ENCODE peak calls at places on chromosomes 2 and 18, in four cellular contexts. B is mesendoderm, Q is IMR-90, S is H9. J is an unnamed sample.

GRCh38 chr18:55841314-55841713 is 253.3 kb upstream of the TCF4 start:
- DNase-seq in S (no peak), Q (no peak), B (no peak), J (no peak)

GRCh38 chr2:240647503-240648154 is 22.3 kb downstream of the GPR35 start:
- DNase-seq in S (peak; percentile 9), Q (no peak), B (no peak), J (no peak)

GRCh38 chr2:142165790-142166189 is 35.0 kb upstream of the LRP1B start:
- DNase-seq in B (peak; percentile 87), Q (peak; percentile 65), S (peak; percentile 39), J (no peak)

GRCh38 chr2:214069254-214069653 is 341.6 kb upstream of the VWC2L start:
- DNase-seq in S (no peak), Q (peak; percentile 93), B (peak; percentile 88), J (no peak)

GRCh38 chr2:233146194-233146593 is 86.1 kb downstream of the INPP5D start:
- DNase-seq in Q (no peak), S (no peak), B (no peak), J (no peak)

GRCh38 chr2:219205165-219205538 is 1.4 kb upstream of the ZFAND2B start:
- DNase-seq in S (no peak), Q (no peak), B (no peak), J (no peak)

GRCh38 chr2:47501374-47502200 is 98.6 kb downstream of the MSH2 start:
- DNase-seq in B (peak; percentile 82), S (no peak), Q (peak; percentile 37), J (no peak)

GRCh38 chr2:240925576-240926515 is 19.7 kb downstream of the CROCC2 start:
- DNase-seq in S (peak; percentile 35), Q (no peak), B (no peak), J (peak; percentile 59)

GRCh38 chr18:22267697-22268096 is 98.3 kb downstream of the GATA6 start:
- DNase-seq in B (no peak), Q (no peak), S (no peak), J (no peak)

GRCh38 chr2:88880441-88880953 is 189.0 kb downstream of the RPIA start:
- DNase-seq in S (no peak), Q (peak; percentile 39), B (peak; percentile 63), J (no peak)

GRCh38 chr18:44602380-44602779 is 78.3 kb upstream of the SETBP1 start:
- DNase-seq in B (no peak), Q (no peak), S (no peak), J (no peak)

GRCh38 chr18:52319423-52319822 is 20.6 kb upstream of the DCC start:
- DNase-seq in B (peak; percentile 66), S (no peak), Q (no peak), J (no peak)

GRCh38 chr2:164675027-164675426 is 53.7 kb upstream of the GRB14 start:
- DNase-seq in S (no peak), B (no peak), Q (no peak), J (no peak)

GRCh38 chr2:1041012-1041805 is 90.6 kb downstream of the SNTG2 start:
- DNase-seq in S (no peak), Q (no peak), B (no peak), J (no peak)

GRCh38 chr2:220502539-220502938 is 875.1 kb downstream of the SLC4A3 start:
- DNase-seq in Q (no peak), S (no peak), B (no peak), J (no peak)

GRCh38 chr2:49271060-49271665 is 116.8 kb upstream of the FSHR start:
- DNase-seq in S (no peak), Q (no peak), B (no peak), J (no peak)

GRCh38 chr2:37526323-37526722 is 145.1 kb downstream of the CDC42EP3 start:
- DNase-seq in S (no peak), B (peak; percentile 19), Q (peak; percentile 8), J (no peak)

GRCh38 chr18:22197668-22198067 is 28.3 kb downstream of the GATA6 start:
- DNase-seq in Q (no peak), S (no peak), B (no peak), J (no peak)

GRCh38 chr2:126657636-126658315 is 1.8 kb downstream of the GYPC start:
- DNase-seq in S (peak; percentile 83), B (peak; percentile 96), Q (peak; percentile 99), J (peak; percentile 63)

GRCh38 chr2:46891956-46892553 is 23.6 kb downstream of the MCFD2 start:
- DNase-seq in S (no peak), Q (no peak), B (no peak), J (no peak)

GRCh38 chr18:79533591-79533990 is 137.9 kb downstream of the NFATC1 start:
- DNase-seq in B (no peak), Q (no peak), S (no peak), J (no peak)

GRCh38 chr18:24663026-24663425 is 202.6 kb downstream of the HRH4 start:
- DNase-seq in B (no peak), S (no peak), Q (no peak), J (no peak)

GRCh38 chr2:38875227-38875575 is 533 bp downstream of the DHX57 start:
- DNase-seq in Q (peak; percentile 1), B (no peak), S (no peak), J (no peak)

GRCh38 chr2:37459095-37459981 is 114.9 kb downstream of the QPCT start:
- DNase-seq in B (no peak), S (no peak), Q (peak; percentile 89), J (no peak)

GRCh38 chr2:131046580-131047274 is 46.5 kb downstream of the FAM168B start:
- DNase-seq in S (no peak), B (no peak), Q (no peak), J (no peak)

GRCh38 chr2:216713691-216714411 is 18.5 kb upstream of the IGFBP5 start:
- DNase-seq in S (no peak), B (no peak), Q (peak; percentile 93), J (no peak)

GRCh38 chr2:109125595-109126500 is 3.2 kb upstream of the SH3RF3 start:
- DNase-seq in Q (peak; percentile 98), B (peak; percentile 50), S (no peak), J (no peak)

GRCh38 chr2:240426797-240427721 is 8.4 kb upstream of the GPC1 start:
- DNase-seq in Q (peak; percentile 85), B (no peak), S (peak; percentile 27), J (no peak)

GRCh38 chr2:9800975-9801723 is 42.1 kb upstream of the TAF1B start:
- DNase-seq in S (no peak), Q (peak; percentile 63), B (peak; percentile 42), J (no peak)

GRCh38 chr2:100755441-100755840 is 64.5 kb upstream of the NPAS2 start:
- DNase-seq in B (no peak), Q (peak; percentile 33), S (no peak), J (no peak)

GRCh38 chr2:100754951-100755350 is 65.0 kb upstream of the NPAS2 start:
- DNase-seq in B (no peak), S (no peak), Q (no peak), J (no peak)

GRCh38 chr2:100757621-100758394 is 62.1 kb upstream of the NPAS2 start:
- DNase-seq in S (no peak), B (peak; percentile 29), Q (peak; percentile 98), J (no peak)

GRCh38 chr2:100759901-100760300 is 60.0 kb upstream of the NPAS2 start:
- DNase-seq in S (no peak), Q (no peak), B (no peak), J (no peak)

DNA sequence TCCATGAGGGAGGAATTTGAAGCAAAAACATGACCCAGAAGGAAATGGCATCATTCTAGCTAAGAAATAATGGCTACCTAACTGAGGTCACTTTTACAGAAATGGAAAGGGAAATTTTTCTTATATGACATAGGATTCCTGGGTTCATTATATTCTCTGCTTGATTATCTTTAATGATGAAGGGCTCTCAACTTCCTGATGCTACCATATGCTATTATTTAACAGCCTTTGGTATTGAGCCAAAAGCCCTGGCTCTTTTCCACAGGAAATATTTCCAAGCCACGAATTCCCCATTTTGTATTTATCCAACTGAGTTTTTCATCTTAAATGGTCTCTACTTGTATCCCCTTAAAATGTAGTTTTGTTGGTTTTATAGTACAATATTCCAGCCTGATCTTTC is 63.2 kb upstream of the NPAS2 start:
- DNase-seq in B (no peak), S (no peak), Q (peak; percentile 27), J (no peak)
- H3K56ac ChIP-seq in B (no peak overlapping the region), S (no peak overlapping the region), Q (no peak overlapping the region), J (no peak overlapping the region)

DNA sequence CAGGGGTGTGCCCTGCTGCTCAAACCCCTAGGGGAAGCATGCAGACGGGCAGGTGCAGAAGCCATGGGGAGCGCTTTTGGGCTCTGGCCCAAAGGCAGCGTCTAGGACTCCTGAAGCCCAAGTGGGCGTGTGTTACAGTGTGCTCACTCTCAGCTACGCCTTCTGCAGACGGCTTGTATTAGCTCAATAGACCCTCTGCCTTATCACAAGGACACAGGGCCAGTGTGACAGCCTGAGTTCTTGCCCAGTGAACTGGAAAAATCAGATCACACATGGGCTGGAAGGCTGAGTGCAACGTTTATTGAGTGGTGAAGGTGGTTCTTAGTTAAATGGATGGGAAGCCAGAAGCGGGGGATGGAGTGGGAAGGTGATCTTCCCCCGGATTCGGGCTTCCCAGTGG is 210.9 kb downstream of the CDH20 start:
- DNase-seq in Q (no peak), S (no peak), B (no peak), J (no peak)
- H3K56ac ChIP-seq in Q (no peak overlapping the region), S (no peak overlapping the region), B (no peak overlapping the region), J (no peak overlapping the region)

GRCh38 chr2:145108385-145108784 is 588.5 kb upstream of the ZEB2 start:
- DNase-seq in Q (peak; percentile 35), B (no peak), S (no peak), J (no peak)
- H3K56ac ChIP-seq in Q (no peak overlapping the region), B (no peak overlapping the region), S (no peak overlapping the region), J (no peak overlapping the region)

DNA sequence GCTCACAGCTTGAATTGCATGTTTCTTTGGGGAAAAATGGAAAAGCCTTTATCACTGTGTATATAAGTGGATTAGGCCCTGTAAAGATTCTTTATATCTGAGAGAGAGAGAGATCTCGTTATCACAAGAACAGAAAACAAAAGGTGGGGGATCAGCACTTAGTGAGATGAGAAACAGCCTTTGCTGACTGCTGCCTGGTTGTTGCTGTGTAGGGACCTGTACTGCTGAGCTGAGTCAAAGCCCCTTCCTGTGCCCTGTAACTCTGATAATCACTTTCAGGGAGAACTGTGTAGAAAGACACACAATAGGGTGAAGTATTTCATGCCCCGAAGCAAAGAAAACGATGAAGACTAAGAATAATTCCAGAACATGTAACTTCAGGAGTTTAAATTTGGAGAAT is 30.6 kb upstream of the FAM237A start:
- DNase-seq in B (peak; percentile 85), S (no peak), Q (no peak), J (no peak)
- H3K56ac ChIP-seq in B (no peak overlapping the region), S (no peak overlapping the region), Q (no peak overlapping the region), J (no peak overlapping the region)

J was measured in H1.